ENCODE peak calls at places on chromosomes 3 and 15, in five cellular contexts. U is adrenal gland, R is A673, L is tibial nerve, X is fibroblast of lung. V is an unnamed sample. For H3K4me1, the result is how much of the 10 kb centered on the place peaks cover.

GRCh38 chr3:100833483-100833882 is 124.2 kb downstream of the TFG start:
- DNase-seq in X (no peak), U (no peak), R (no peak), L (no peak), V (peak)

GRCh38 chr3:134036291-134036690 is 6.6 kb upstream of the SLCO2A1 start:
- DNase-seq in L (no peak), U (no peak), X (no peak), R (no peak), V (no peak)

GRCh38 chr3:146590521-146590920 is 14.6 kb downstream of the PLSCR5 start:
- DNase-seq in L (no peak), R (peak), U (no peak), X (peak), V (no peak)

GRCh38 chr3:32334675-32335074 is 57.0 kb upstream of the CMTM7 start:
- DNase-seq in L (no peak), X (no peak), U (no peak), R (no peak), V (no peak)

GRCh38 chr3:171809513-171810277 is 588 bp downstream of the PLD1 start:
- DNase-seq in X (peak), L (peak), U (peak), R (peak), V (peak)

GRCh38 chr15:59814409-59814808 is 125.3 kb upstream of the BNIP2 start:
- DNase-seq in R (no peak), L (no peak), U (no peak), X (no peak), V (no peak)

GRCh38 chr3:14843321-14843720 is 24.6 kb downstream of the FGD5 start:
- DNase-seq in L (no peak), U (no peak), X (no peak), R (no peak), V (no peak)

GRCh38 chr3:197356275-197356674 is 57.9 kb upstream of the DLG1 start:
- DNase-seq in U (no peak), R (no peak), X (peak), L (no peak), V (no peak)

GRCh38 chr3:155664922-155665695 is 79.8 kb downstream of the PLCH1 start:
- DNase-seq in R (no peak), U (peak), L (peak), X (peak), V (no peak)

GRCh38 chr15:69305933-69306568 is 7.3 kb downstream of the PAQR5 start:
- DNase-seq in U (no peak), L (no peak), X (no peak), R (no peak), V (no peak)

GRCh38 chr3:72214065-72215048 is 429.4 kb upstream of the PROK2 start:
- DNase-seq in R (no peak), U (no peak), L (no peak), X (no peak), V (no peak)

GRCh38 chr3:160413613-160414248 is 14.3 kb downstream of the SMC4 start:
- DNase-seq in U (peak), L (peak), X (peak), R (peak), V (peak)

GRCh38 chr3:122892561-122892960 is 97.7 kb downstream of the SLC49A4 start:
- DNase-seq in U (no peak), X (no peak), L (no peak), R (no peak), V (no peak)

GRCh38 chr15:71344316-71344715 is 229.0 kb downstream of the THSD4 start:
- DNase-seq in X (no peak), L (no peak), U (no peak), R (no peak), V (no peak)

GRCh38 chr3:179108091-179108490 is 36.5 kb upstream of the ZMAT3 start:
- DNase-seq in U (no peak), L (no peak), X (peak), R (no peak), V (no peak)

GRCh38 chr3:37862219-37862711 is 585 bp downstream of the CTDSPL start:
- DNase-seq in L (no peak), U (peak), X (peak), R (peak), V (peak)

GRCh38 chr3:177195941-177196472 is 1.3 kb downstream of the TBL1XR1 start:
- DNase-seq in X (no peak), L (peak), R (peak), U (peak), V (no peak)

GRCh38 chr15:77860101-77860691 is 217.3 kb downstream of the TBC1D2B start:
- DNase-seq in R (no peak), L (no peak), U (no peak), X (no peak), V (no peak)

GRCh38 chr15:58595516-58596238 is 153.8 kb downstream of the ADAM10 start:
- DNase-seq in X (no peak), R (no peak), L (no peak), U (no peak), V (no peak)

GRCh38 chr15:77497108-77497737 is 76.5 kb downstream of the HMG20A start:
- DNase-seq in R (peak), X (peak), L (peak), U (peak), V (peak)

GRCh38 chr3:130800829-130801228 is 54.2 kb upstream of the PIK3R4 start:
- DNase-seq in X (no peak), U (no peak), R (no peak), L (no peak), V (no peak)

GRCh38 chr3:44160818-44161217 is 80.9 kb upstream of the TOPAZ1 start:
- DNase-seq in L (no peak), U (no peak), R (no peak), X (no peak), V (no peak)

GRCh38 chr15:63396546-63396939 is 14.9 kb upstream of the CA12 start:
- DNase-seq in R (no peak), X (no peak), U (no peak), L (no peak), V (no peak)

GRCh38 chr3:8097690-8098089 is 403.9 kb upstream of the LMCD1 start:
- DNase-seq in L (no peak), U (no peak), X (no peak), R (no peak), V (no peak)

GRCh38 chr3:8094415-8094814 is 407.2 kb upstream of the LMCD1 start:
- DNase-seq in R (no peak), X (no peak), L (no peak), U (no peak), V (no peak)

DNA sequence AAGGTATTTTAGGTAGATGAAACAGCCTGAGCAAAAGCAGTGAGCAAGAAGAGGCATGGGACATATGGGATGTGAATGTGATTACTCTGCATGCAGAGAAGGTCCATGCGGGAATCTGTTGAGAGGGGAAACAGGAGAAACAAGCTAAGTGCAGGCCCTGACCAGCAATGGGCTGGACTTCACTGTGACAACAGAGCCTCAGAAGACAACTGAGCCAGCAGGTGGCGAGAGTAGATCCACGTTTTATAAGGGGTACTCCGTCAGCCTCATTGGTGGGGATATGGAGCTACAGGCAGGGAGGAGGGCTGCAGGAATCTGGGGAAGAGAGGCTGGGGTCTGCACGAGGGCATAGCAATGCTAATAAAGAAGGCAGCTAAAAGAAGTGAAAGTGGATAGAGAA is 405.9 kb upstream of the LMCD1 start:
- DNase-seq in R (peak), X (no peak), L (no peak), U (no peak), V (peak)
- TF ChIP-seq CTCF in R (peak), X (no peak), L (no peak), U (no peak), V (peak)

GRCh38 chr15:52019394-52020252 is 604 bp downstream of the MAPK6 start:
- DNase-seq in L (peak), R (peak), X (peak), U (peak), V (peak)

GRCh38 chr15:52020253-52021085 is 1.4 kb downstream of the MAPK6 start:
- DNase-seq in L (peak), U (no peak), X (peak), R (peak), V (no peak)

GRCh38 chr15:52018693-52019393 is at the start of gene MAPK6:
- DNase-seq in L (peak), U (peak), R (peak), X (peak), V (peak)

GRCh38 chr15:52021128-52021671 is 2.2 kb downstream of the MAPK6 start:
- DNase-seq in R (peak), U (peak), X (peak), L (peak), V (peak)

DNA sequence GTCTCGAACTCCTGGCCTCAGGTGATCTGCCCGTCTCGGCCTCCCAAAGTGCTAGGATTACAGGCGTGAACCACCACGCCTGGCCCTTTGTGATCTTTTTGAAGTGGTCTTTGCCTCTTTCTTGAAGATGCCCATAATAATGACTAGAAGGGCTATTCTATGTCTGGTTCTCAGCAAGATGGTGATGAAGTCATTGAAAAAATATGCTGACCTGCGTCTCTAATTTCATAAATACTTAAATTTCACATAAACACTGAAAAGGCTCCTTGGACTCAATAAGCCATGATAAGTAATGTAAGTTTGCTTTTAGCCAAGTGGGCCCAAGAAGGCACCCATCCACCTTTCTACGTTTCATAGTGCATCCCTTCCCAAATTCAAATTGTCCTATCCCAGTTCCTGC is 775 bp upstream of the MAPK6 start:
- DNase-seq in L (no peak), X (peak), R (no peak), U (no peak), V (no peak)
- H3K4me3 ChIP-seq in L (no peak), X (peak), R (peak), U (no peak), V (no peak)

DNA sequence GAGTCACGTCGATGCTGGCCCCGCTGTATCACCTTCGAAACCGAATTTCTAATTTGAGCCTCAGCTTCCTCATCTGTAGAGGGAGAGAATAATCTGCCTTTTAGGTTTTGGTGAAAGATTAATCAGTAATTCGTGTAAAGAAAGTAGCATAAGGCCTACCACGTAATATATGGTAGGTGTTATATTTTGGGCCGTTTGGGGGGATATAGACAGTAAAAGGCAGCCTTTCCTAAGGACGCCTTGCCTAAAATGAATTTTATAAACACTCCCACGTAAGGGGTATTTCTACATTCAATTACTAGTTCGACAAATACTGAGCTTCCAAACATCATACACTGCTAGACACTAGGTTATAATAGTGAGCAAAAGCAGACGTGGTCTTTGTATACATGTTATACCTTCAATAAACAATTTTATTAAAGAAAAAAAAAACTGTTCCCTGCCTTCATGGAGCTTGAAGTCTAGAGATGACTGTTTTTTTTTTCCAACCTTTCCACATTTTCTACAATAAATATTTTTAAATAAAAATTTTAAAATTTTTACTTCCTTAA is 737 bp downstream of the JAGN1 start:
- DNase-seq in L (no peak), X (no peak), U (no peak), R (no peak), V (no peak)
- H3K4me1 ChIP-seq in L (under half), X (under half), U (under half), R (under half), V (under half)

GRCh38 chr15:86743283-86743903 is 663.7 kb downstream of the AGBL1 start:
- DNase-seq in U (no peak), X (no peak), R (peak), L (peak), V (peak)
- TF ChIP-seq CTCF in U (peak), X (no peak), R (peak), L (no peak), V (peak)